ENCODE peak calls at places on chromosomes 5 and 9, in ten cellular contexts. One of them, this sample, is unnamed.
A peak's percentile ranks its signal among the peaks of the same experiment; 100 is the strongest.

GRCh38 chr5:89055011-89055704 is 172.2 kb upstream of the MEF2C start:
- DNase-seq in GM12865: no peak
- DNase-seq in nephron progenitor cell: no peak
- DNase-seq in left ventricle myocardium inferior: no peak
- DNase-seq in GM10248: no peak
- DNase-seq in Peyer's patch: no peak
- DNase-seq in GM13976: no peak
- DNase-seq in body of pancreas: no peak
- DNase-seq in heart left ventricle: no peak
- DNase-seq in dorsolateral prefrontal cortex: no peak
- DNase-seq in this sample: no peak

GRCh38 chr9:84677080-84677479 is 7.6 kb downstream of the NTRK2 start:
- DNase-seq in heart left ventricle: no peak
- DNase-seq in GM12865: no peak
- DNase-seq in Peyer's patch: no peak
- DNase-seq in GM10248: no peak
- DNase-seq in GM13976: no peak
- DNase-seq in left ventricle myocardium inferior: no peak
- DNase-seq in nephron progenitor cell: no peak
- DNase-seq in body of pancreas: no peak
- DNase-seq in dorsolateral prefrontal cortex: no peak
- DNase-seq in this sample: no peak

GRCh38 chr9:128689293-128689770 is 310 bp downstream of the SET start:
- DNase-seq in body of pancreas: peak; percentile 61
- DNase-seq in left ventricle myocardium inferior: peak; percentile 67
- DNase-seq in dorsolateral prefrontal cortex: peak; percentile 34
- DNase-seq in Peyer's patch: no peak
- DNase-seq in GM12865: no peak
- DNase-seq in heart left ventricle: peak; percentile 71
- DNase-seq in GM10248: no peak
- DNase-seq in GM13976: peak; percentile 61
- DNase-seq in nephron progenitor cell: no peak
- DNase-seq in this sample: no peak

GRCh38 chr9:5947912-5948311 is 57.2 kb downstream of the MLANA start:
- DNase-seq in GM10248: no peak
- DNase-seq in Peyer's patch: no peak
- DNase-seq in nephron progenitor cell: peak; percentile 3
- DNase-seq in GM12865: no peak
- DNase-seq in GM13976: no peak
- DNase-seq in body of pancreas: no peak
- DNase-seq in dorsolateral prefrontal cortex: no peak
- DNase-seq in left ventricle myocardium inferior: no peak
- DNase-seq in heart left ventricle: no peak
- DNase-seq in this sample: no peak

GRCh38 chr9:35649431-35650340 is 1.0 kb downstream of the SIT1 start:
- DNase-seq in GM10248: peak; percentile 50
- DNase-seq in nephron progenitor cell: no peak
- DNase-seq in heart left ventricle: no peak
- DNase-seq in GM13976: peak; percentile 67
- DNase-seq in GM12865: peak; percentile 54
- DNase-seq in dorsolateral prefrontal cortex: no peak
- DNase-seq in Peyer's patch: no peak
- DNase-seq in body of pancreas: no peak
- DNase-seq in left ventricle myocardium inferior: no peak
- DNase-seq in this sample: no peak

GRCh38 chr9:137156567-137157375 is 13.1 kb downstream of the LRRC26 start:
- DNase-seq in heart left ventricle: peak; percentile 44
- DNase-seq in GM10248: peak; percentile 83
- DNase-seq in Peyer's patch: peak; percentile 65
- DNase-seq in GM12865: peak; percentile 64
- DNase-seq in nephron progenitor cell: peak; percentile 67
- DNase-seq in body of pancreas: no peak
- DNase-seq in GM13976: peak; percentile 89
- DNase-seq in dorsolateral prefrontal cortex: no peak
- DNase-seq in left ventricle myocardium inferior: peak; percentile 30
- DNase-seq in this sample: peak; percentile 43

GRCh38 chr9:38435526-38435925 is 11.3 kb upstream of the IGFBPL1 start:
- DNase-seq in dorsolateral prefrontal cortex: no peak
- DNase-seq in heart left ventricle: no peak
- DNase-seq in GM12865: no peak
- DNase-seq in Peyer's patch: no peak
- DNase-seq in nephron progenitor cell: no peak
- DNase-seq in GM13976: no peak
- DNase-seq in GM10248: no peak
- DNase-seq in left ventricle myocardium inferior: no peak
- DNase-seq in body of pancreas: no peak
- DNase-seq in this sample: no peak

GRCh38 chr5:137615171-137615775 is 116.1 kb upstream of the SPOCK1 start:
- DNase-seq in heart left ventricle: no peak
- DNase-seq in body of pancreas: no peak
- DNase-seq in GM13976: no peak
- DNase-seq in GM10248: no peak
- DNase-seq in Peyer's patch: no peak
- DNase-seq in left ventricle myocardium inferior: no peak
- DNase-seq in nephron progenitor cell: no peak
- DNase-seq in dorsolateral prefrontal cortex: no peak
- DNase-seq in GM12865: no peak
- DNase-seq in this sample: no peak

GRCh38 chr5:138966236-138966985 is 91.3 kb upstream of the LRRTM2 start:
- DNase-seq in dorsolateral prefrontal cortex: no peak
- DNase-seq in heart left ventricle: no peak
- DNase-seq in GM13976: no peak
- DNase-seq in nephron progenitor cell: no peak
- DNase-seq in body of pancreas: no peak
- DNase-seq in GM10248: no peak
- DNase-seq in Peyer's patch: no peak
- DNase-seq in left ventricle myocardium inferior: no peak
- DNase-seq in GM12865: no peak
- DNase-seq in this sample: no peak

GRCh38 chr5:25387949-25388348 is 743.2 kb upstream of the CDH10 start:
- DNase-seq in body of pancreas: no peak
- DNase-seq in left ventricle myocardium inferior: no peak
- DNase-seq in GM13976: no peak
- DNase-seq in dorsolateral prefrontal cortex: no peak
- DNase-seq in GM10248: no peak
- DNase-seq in Peyer's patch: no peak
- DNase-seq in nephron progenitor cell: no peak
- DNase-seq in GM12865: no peak
- DNase-seq in heart left ventricle: no peak
- DNase-seq in this sample: no peak

GRCh38 chr9:16563446-16563845 is 307.0 kb downstream of the BNC2 start:
- DNase-seq in heart left ventricle: no peak
- DNase-seq in GM13976: no peak
- DNase-seq in dorsolateral prefrontal cortex: no peak
- DNase-seq in nephron progenitor cell: no peak
- DNase-seq in GM10248: no peak
- DNase-seq in body of pancreas: no peak
- DNase-seq in Peyer's patch: no peak
- DNase-seq in left ventricle myocardium inferior: no peak
- DNase-seq in GM12865: no peak
- DNase-seq in this sample: no peak

GRCh38 chr9:107784235-107784958 is 294.8 kb upstream of the KLF4 start:
- DNase-seq in left ventricle myocardium inferior: peak; percentile 36
- DNase-seq in GM12865: peak; percentile 40
- DNase-seq in GM13976: no peak
- DNase-seq in Peyer's patch: no peak
- DNase-seq in heart left ventricle: peak; percentile 54
- DNase-seq in dorsolateral prefrontal cortex: no peak
- DNase-seq in body of pancreas: peak; percentile 26
- DNase-seq in nephron progenitor cell: no peak
- DNase-seq in GM10248: no peak
- DNase-seq in this sample: no peak

DNA sequence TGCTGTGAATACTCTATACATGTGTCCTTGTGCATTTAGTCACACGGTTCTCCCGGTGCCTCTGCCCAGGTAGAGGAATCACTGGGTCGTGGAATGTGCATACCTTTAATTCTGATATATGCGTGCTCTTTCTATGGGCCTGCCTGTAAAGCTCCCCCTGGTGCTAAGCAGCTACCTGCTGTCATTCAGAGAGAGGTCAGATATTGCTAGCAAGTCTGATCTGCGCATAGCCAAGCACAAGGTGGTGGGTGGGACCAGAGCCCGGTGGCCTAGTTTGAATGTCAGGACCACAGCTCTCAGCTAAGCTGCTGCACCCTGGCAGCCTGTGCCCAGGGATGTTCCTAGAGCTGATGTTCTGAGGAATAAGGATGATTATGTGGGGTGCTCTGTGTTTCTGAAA is 33.4 kb downstream of the TJP2 start:
- DNase-seq in GM12865: peak; percentile 30
- DNase-seq in Peyer's patch: no peak
- DNase-seq in GM13976: no peak
- DNase-seq in nephron progenitor cell: no peak
- DNase-seq in body of pancreas: peak; percentile 25
- DNase-seq in GM10248: no peak
- DNase-seq in dorsolateral prefrontal cortex: no peak
- DNase-seq in left ventricle myocardium inferior: peak; percentile 45
- DNase-seq in heart left ventricle: peak; percentile 68
- DNase-seq in this sample: no peak
- TF ChIP-seq CTCF in GM12865: peak; percentile 4
- TF ChIP-seq CTCF in Peyer's patch: no peak
- TF ChIP-seq CTCF in GM13976: no peak
- TF ChIP-seq CTCF in nephron progenitor cell: no peak
- TF ChIP-seq CTCF in body of pancreas: no peak
- TF ChIP-seq CTCF in GM10248: no peak
- TF ChIP-seq CTCF in dorsolateral prefrontal cortex: no peak
- TF ChIP-seq CTCF in left ventricle myocardium inferior: peak; percentile 29
- TF ChIP-seq CTCF in heart left ventricle: no peak
- TF ChIP-seq CTCF in this sample: no peak

DNA sequence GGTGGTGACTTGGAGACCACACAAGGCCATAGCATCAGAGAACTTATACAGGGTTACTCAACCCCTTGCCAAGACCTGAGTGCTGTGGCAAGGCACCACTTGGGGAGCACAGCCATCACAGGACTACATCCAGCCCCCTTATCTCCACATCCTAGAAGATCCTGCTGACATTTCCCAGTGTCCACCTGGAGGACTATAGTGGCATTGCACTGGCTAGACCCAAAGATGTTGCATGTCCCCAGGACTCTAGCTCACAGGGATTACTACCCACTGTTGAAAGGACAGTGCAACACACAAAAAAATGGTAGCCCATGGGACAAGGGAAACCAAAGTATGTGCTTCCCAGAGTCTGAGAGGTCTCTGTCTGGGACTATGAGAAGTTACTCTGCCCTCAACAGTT is 411.1 kb upstream of the NUDT12 start:
- DNase-seq in nephron progenitor cell: no peak
- DNase-seq in GM13976: no peak
- DNase-seq in body of pancreas: no peak
- DNase-seq in GM10248: no peak
- DNase-seq in left ventricle myocardium inferior: no peak
- DNase-seq in Peyer's patch: no peak
- DNase-seq in dorsolateral prefrontal cortex: no peak
- DNase-seq in heart left ventricle: no peak
- DNase-seq in GM12865: no peak
- DNase-seq in this sample: no peak
- TF ChIP-seq CTCF in nephron progenitor cell: no peak
- TF ChIP-seq CTCF in GM13976: no peak
- TF ChIP-seq CTCF in body of pancreas: no peak
- TF ChIP-seq CTCF in GM10248: no peak
- TF ChIP-seq CTCF in left ventricle myocardium inferior: no peak
- TF ChIP-seq CTCF in Peyer's patch: no peak
- TF ChIP-seq CTCF in dorsolateral prefrontal cortex: peak; percentile 11
- TF ChIP-seq CTCF in heart left ventricle: no peak
- TF ChIP-seq CTCF in GM12865: peak; percentile 29
- TF ChIP-seq CTCF in this sample: no peak

GRCh38 chr9:121633144-121633714 is 18.2 kb upstream of the DAB2IP start:
- DNase-seq in nephron progenitor cell: no peak
- DNase-seq in Peyer's patch: no peak
- DNase-seq in dorsolateral prefrontal cortex: no peak
- DNase-seq in body of pancreas: peak; percentile 48
- DNase-seq in GM12865: no peak
- DNase-seq in heart left ventricle: no peak
- DNase-seq in GM10248: no peak
- DNase-seq in left ventricle myocardium inferior: no peak
- DNase-seq in GM13976: no peak
- DNase-seq in this sample: no peak

GRCh38 chr9:121633736-121634135 is 17.7 kb upstream of the DAB2IP start:
- DNase-seq in GM13976: no peak
- DNase-seq in Peyer's patch: no peak
- DNase-seq in GM10248: no peak
- DNase-seq in nephron progenitor cell: no peak
- DNase-seq in heart left ventricle: no peak
- DNase-seq in dorsolateral prefrontal cortex: no peak
- DNase-seq in body of pancreas: no peak
- DNase-seq in left ventricle myocardium inferior: no peak
- DNase-seq in GM12865: no peak
- DNase-seq in this sample: no peak

GRCh38 chr9:121634329-121634784 is 17.1 kb upstream of the DAB2IP start:
- DNase-seq in Peyer's patch: no peak
- DNase-seq in GM12865: peak; percentile 13
- DNase-seq in left ventricle myocardium inferior: no peak
- DNase-seq in nephron progenitor cell: no peak
- DNase-seq in heart left ventricle: no peak
- DNase-seq in GM13976: peak; percentile 74
- DNase-seq in body of pancreas: no peak
- DNase-seq in GM10248: peak; percentile 71
- DNase-seq in dorsolateral prefrontal cortex: no peak
- DNase-seq in this sample: no peak

GRCh38 chr9:121635300-121635699 is 16.1 kb upstream of the DAB2IP start:
- DNase-seq in GM12865: no peak
- DNase-seq in GM10248: no peak
- DNase-seq in Peyer's patch: no peak
- DNase-seq in body of pancreas: no peak
- DNase-seq in GM13976: no peak
- DNase-seq in left ventricle myocardium inferior: no peak
- DNase-seq in heart left ventricle: no peak
- DNase-seq in nephron progenitor cell: no peak
- DNase-seq in dorsolateral prefrontal cortex: no peak
- DNase-seq in this sample: no peak

DNA sequence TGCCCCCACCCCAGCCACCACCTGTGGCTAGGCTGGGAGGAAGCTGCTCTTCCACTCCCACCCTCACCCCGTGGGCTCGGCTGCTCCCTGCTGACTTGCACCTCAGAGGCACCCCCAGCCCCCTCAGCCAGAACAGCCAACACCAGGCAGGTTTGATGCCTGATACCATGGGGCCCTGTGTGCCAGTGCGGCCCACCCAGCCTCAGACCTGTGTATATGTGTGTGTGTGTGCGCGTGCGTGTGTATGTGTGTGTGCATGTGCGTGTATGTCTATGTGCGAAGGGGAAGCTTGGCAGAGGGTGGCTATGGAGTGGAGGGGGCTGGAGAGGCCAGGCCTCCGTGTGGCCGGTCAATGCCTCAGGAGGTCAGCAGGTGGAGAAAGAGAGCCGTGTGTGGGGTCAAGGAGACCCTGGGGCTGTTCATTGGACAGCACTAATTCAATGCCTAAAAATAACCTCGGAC is 16.6 kb upstream of the DAB2IP start:
- DNase-seq in GM10248: peak; percentile 54
- DNase-seq in heart left ventricle: no peak
- DNase-seq in dorsolateral prefrontal cortex: no peak
- DNase-seq in GM12865: peak; percentile 23
- DNase-seq in GM13976: peak; percentile 66
- DNase-seq in left ventricle myocardium inferior: no peak
- DNase-seq in nephron progenitor cell: peak; percentile 68
- DNase-seq in body of pancreas: peak; percentile 42
- DNase-seq in Peyer's patch: no peak
- DNase-seq in this sample: no peak
- TF ChIP-seq CTCF in GM10248: no peak
- TF ChIP-seq CTCF in heart left ventricle: peak; percentile 62
- TF ChIP-seq CTCF in dorsolateral prefrontal cortex: peak; percentile 45
- TF ChIP-seq CTCF in GM12865: peak; percentile 29
- TF ChIP-seq CTCF in GM13976: peak; percentile 31
- TF ChIP-seq CTCF in left ventricle myocardium inferior: peak; percentile 72
- TF ChIP-seq CTCF in nephron progenitor cell: peak; percentile 75
- TF ChIP-seq CTCF in body of pancreas: peak; percentile 58
- TF ChIP-seq CTCF in Peyer's patch: no peak
- TF ChIP-seq CTCF in this sample: no peak

GRCh38 chr5:157651623-157652376 is 438 bp downstream of the SOX30 start:
- DNase-seq in GM10248: peak; percentile 75
- DNase-seq in left ventricle myocardium inferior: peak; percentile 64
- DNase-seq in nephron progenitor cell: no peak
- DNase-seq in GM12865: peak; percentile 86
- DNase-seq in dorsolateral prefrontal cortex: no peak
- DNase-seq in Peyer's patch: peak; percentile 89
- DNase-seq in GM13976: peak; percentile 80
- DNase-seq in heart left ventricle: peak; percentile 75
- DNase-seq in body of pancreas: peak; percentile 64
- DNase-seq in this sample: peak; percentile 77
- TF ChIP-seq CTCF in GM10248: peak; percentile 32
- TF ChIP-seq CTCF in left ventricle myocardium inferior: peak; percentile 45
- TF ChIP-seq CTCF in nephron progenitor cell: no peak
- TF ChIP-seq CTCF in GM12865: peak; percentile 27
- TF ChIP-seq CTCF in dorsolateral prefrontal cortex: no peak
- TF ChIP-seq CTCF in Peyer's patch: peak; percentile 28
- TF ChIP-seq CTCF in GM13976: peak; percentile 24
- TF ChIP-seq CTCF in heart left ventricle: peak; percentile 29
- TF ChIP-seq CTCF in body of pancreas: no peak
- TF ChIP-seq CTCF in this sample: no peak

This sample was measured in activated B cell treated with CpG ODN at 0.5 μM for 24 hours.